ENCODE peak calls at places on chromosomes 3 and 15, in six cellular contexts. A is NT2/D1, L is RWPE2, T is HCT116, G is adipocyte, Z is left ventricle myocardium inferior. C is an unnamed sample. For H3K4me1, the result is how much of the 10 kb centered on the place peaks cover.

GRCh38 chr3:152460936-152461335 is 192.2 kb downstream of the MBNL1 start:
- DNase-seq in A (no peak), L (no peak), T (no peak), G (no peak), Z (no peak), C (peak)

GRCh38 chr3:52213901-52214300 is 11.5 kb downstream of the TLR9 start:
- DNase-seq in A (no peak), L (no peak), T (no peak), G (peak), Z (no peak), C (no peak)

GRCh38 chr3:49914906-49915305 is 11.2 kb upstream of the MST1R start:
- DNase-seq in A (no peak), L (no peak), T (no peak), G (no peak), Z (no peak), C (no peak)

GRCh38 chr3:114404590-114404989 is 110.8 kb downstream of the TIGIT start:
- DNase-seq in A (no peak), L (no peak), T (peak), G (no peak), Z (no peak), C (no peak)

GRCh38 chr3:118213892-118214291 is 820.8 kb downstream of the IGSF11 start:
- DNase-seq in A (no peak), L (no peak), T (no peak), G (no peak), Z (no peak), C (no peak)

GRCh38 chr3:119731545-119732343 is 28.9 kb downstream of the CFAP91 start:
- DNase-seq in A (no peak), L (no peak), T (no peak), G (peak), Z (no peak), C (no peak)

GRCh38 chr15:97903560-97904195 is 56.8 kb upstream of the ARRDC4 start:
- DNase-seq in A (peak), L (no peak), T (no peak), G (no peak), Z (no peak), C (no peak)

GRCh38 chr3:185381321-185381720 is 18.4 kb downstream of the MAP3K13 start:
- DNase-seq in A (no peak), L (no peak), T (no peak), G (no peak), Z (no peak), C (no peak)

GRCh38 chr3:76111808-76112207 is 326.5 kb upstream of the ZNF717 start:
- DNase-seq in A (no peak), L (no peak), T (no peak), G (no peak), Z (no peak), C (no peak)

GRCh38 chr3:193554790-193555189 is at the start of gene ATP13A4:
- DNase-seq in A (no peak), L (no peak), T (no peak), G (no peak), Z (no peak), C (no peak)

GRCh38 chr3:144189044-144189443 is 217.4 kb downstream of the DIPK2A start:
- DNase-seq in A (peak), L (no peak), T (no peak), G (peak), Z (no peak), C (no peak)

GRCh38 chr15:85412956-85413854 is 32.8 kb downstream of the AKAP13 start:
- DNase-seq in A (no peak), L (peak), T (peak), G (peak), Z (peak), C (no peak)

GRCh38 chr3:136343873-136344281 is 93.7 kb downstream of the PCCB start:
- DNase-seq in A (no peak), L (peak), T (no peak), G (peak), Z (peak), C (peak)

GRCh38 chr15:39631357-39631756 is 50.5 kb downstream of the THBS1 start:
- DNase-seq in A (no peak), L (no peak), T (no peak), G (no peak), Z (no peak), C (no peak)

GRCh38 chr3:15339786-15340215 is 7.4 kb upstream of the SH3BP5 start:
- DNase-seq in A (no peak), L (no peak), T (no peak), G (peak), Z (no peak), C (no peak)

GRCh38 chr15:44066211-44066827 is 128.8 kb downstream of the FRMD5 start:
- DNase-seq in A (peak), L (no peak), T (peak), G (peak), Z (no peak), C (peak)

GRCh38 chr15:101296418-101297405 is 1.7 kb upstream of the SNRPA1 start:
- DNase-seq in A (no peak), L (peak), T (no peak), G (peak), Z (no peak), C (no peak)

GRCh38 chr15:52783191-52783829 is 6.8 kb downstream of the ONECUT1 start:
- DNase-seq in A (no peak), L (no peak), T (no peak), G (no peak), Z (no peak), C (no peak)

GRCh38 chr15:41940441-41940857 is 31.9 kb downstream of the EHD4 start:
- DNase-seq in A (no peak), L (no peak), T (peak), G (peak), Z (no peak), C (no peak)

GRCh38 chr3:111863942-111864341 is 4.9 kb downstream of the PHLDB2 start:
- DNase-seq in A (no peak), L (no peak), T (no peak), G (peak), Z (no peak), C (no peak)

GRCh38 chr15:68507447-68507846 is 71.3 kb upstream of the CORO2B start:
- DNase-seq in A (peak), L (no peak), T (no peak), G (no peak), Z (no peak), C (no peak)

GRCh38 chr3:63967675-63968611 is 55.4 kb downstream of the PSMD6 start:
- DNase-seq in A (no peak), L (no peak), T (no peak), G (peak), Z (peak), C (no peak)

GRCh38 chr3:196108075-196108743 is 26.3 kb upstream of the TFRC start:
- DNase-seq in A (peak), L (no peak), T (no peak), G (no peak), Z (no peak), C (no peak)

GRCh38 chr3:188854395-188855149 is 317.2 kb upstream of the TPRG1 start:
- DNase-seq in A (no peak), L (no peak), T (no peak), G (peak), Z (no peak), C (peak)

GRCh38 chr15:76678766-76679165 is 226.4 kb downstream of the SCAPER start:
- DNase-seq in A (no peak), L (no peak), T (no peak), G (peak), Z (no peak), C (no peak)

GRCh38 chr3:23667536-23668429 is 138.0 kb upstream of the UBE2E1 start:
- DNase-seq in A (no peak), L (no peak), T (no peak), G (no peak), Z (no peak), C (no peak)

GRCh38 chr15:68333775-68334470 is 56.4 kb downstream of the FEM1B start:
- DNase-seq in A (no peak), L (no peak), T (no peak), G (peak), Z (peak), C (peak)

GRCh38 chr15:87874896-87875661 is 381.5 kb downstream of the NTRK3 start:
- DNase-seq in A (no peak), L (no peak), T (no peak), G (no peak), Z (peak), C (no peak)

GRCh38 chr3:36744770-36745169 is 19.6 kb downstream of the DCLK3 start:
- DNase-seq in A (no peak), L (no peak), T (no peak), G (no peak), Z (no peak), C (no peak)

GRCh38 chr3:190261740-190262139 is 60.5 kb downstream of the CLDN1 start:
- DNase-seq in A (no peak), L (no peak), T (no peak), G (no peak), Z (no peak), C (no peak)

GRCh38 chr15:38220874-38221273 is 31.8 kb upstream of the SPRED1 start:
- DNase-seq in A (no peak), L (no peak), T (no peak), G (no peak), Z (no peak), C (no peak)

GRCh38 chr15:63517614-63518013 is 13.2 kb downstream of the USP3 start:
- DNase-seq in A (no peak), L (no peak), T (no peak), G (no peak), Z (no peak), C (no peak)
- H3K4me1 ChIP-seq in A (under half), L (half or more), T (under half), G (half or more), Z (half or more), C (under half)

GRCh38 chr3:149198611-149199010 is 23.0 kb downstream of the CP start:
- DNase-seq in A (peak), L (no peak), T (no peak), G (peak), Z (no peak), C (peak)
- H3K4me3 ChIP-seq in A (peak), L (no peak), T (no peak), G (no peak), Z (no peak), C (no peak)

GRCh38 chr3:159844801-159845261 is 143.8 kb upstream of the IL12A start:
- DNase-seq in A (no peak), L (no peak), T (no peak), G (no peak), Z (no peak), C (no peak)
- H3K4me1 ChIP-seq in A (under half), L (half or more), T (under half), G (under half), Z (half or more), C (under half)

DNA sequence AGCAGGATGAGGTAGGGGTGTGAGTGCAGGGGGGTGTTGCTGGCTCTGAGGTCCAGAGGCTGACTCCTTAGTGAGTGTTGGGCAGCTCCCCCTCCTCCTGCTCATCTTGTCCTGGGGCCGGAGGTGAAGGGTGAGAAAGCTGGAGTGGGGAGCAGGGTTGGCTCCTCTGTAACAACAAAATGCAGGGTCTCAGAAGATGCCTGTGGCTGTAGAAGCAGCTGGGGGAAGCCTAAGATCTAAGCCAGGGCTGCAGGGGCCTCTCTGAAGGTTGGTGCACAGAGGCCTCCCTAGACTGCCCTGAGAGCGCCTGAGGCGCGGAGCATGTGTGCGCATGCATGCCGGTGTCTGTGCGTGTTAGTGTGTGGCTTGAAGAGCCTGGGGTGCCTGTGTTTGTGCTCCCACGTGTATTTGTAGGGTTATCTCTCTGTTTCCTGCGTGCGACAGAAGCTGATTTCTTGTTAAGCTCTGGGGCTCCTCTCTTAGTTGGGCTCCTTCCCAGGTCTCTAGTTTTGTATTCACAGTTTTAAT is 5.3 kb upstream of the HDAC11 start:
- DNase-seq in A (no peak), L (no peak), T (no peak), G (no peak), Z (no peak), C (no peak)
- H3K4me3 ChIP-seq in A (no peak), L (no peak), T (no peak), G (no peak), Z (no peak), C (no peak)

DNA sequence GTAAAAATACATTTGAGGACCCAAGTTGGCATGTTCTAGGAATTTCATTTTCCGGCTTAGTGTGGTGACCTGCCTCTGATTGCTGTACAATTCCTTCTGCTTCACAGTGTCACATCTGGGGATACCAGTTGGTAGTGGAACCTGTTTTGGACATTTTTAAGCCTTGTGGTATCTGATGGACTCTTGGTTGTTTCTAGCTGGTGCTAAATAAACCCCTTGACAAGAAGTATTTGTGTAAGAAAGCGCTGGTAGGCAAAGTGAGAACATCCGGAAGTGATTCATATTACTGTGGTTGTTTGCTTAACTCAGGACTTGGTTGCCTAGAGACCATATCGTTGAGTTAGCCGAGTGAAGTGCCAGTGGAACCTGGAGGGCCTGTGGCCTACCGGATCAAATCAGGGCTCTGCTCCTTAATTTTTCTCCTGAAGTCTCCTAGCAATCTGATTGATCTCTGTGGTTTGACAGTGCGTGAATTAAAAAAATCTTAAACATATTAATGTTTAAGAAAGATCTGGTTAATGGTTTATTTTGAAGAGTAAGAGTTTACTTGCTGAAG is 12.8 kb downstream of the IQGAP1 start:
- DNase-seq in A (peak), L (no peak), T (peak), G (peak), Z (peak), C (peak)
- H3K4me1 ChIP-seq in A (under half), L (half or more), T (under half), G (half or more), Z (half or more), C (half or more)

GRCh38 chr3:178849220-178849910 is 222.2 kb downstream of the ZMAT3 start:
- DNase-seq in A (no peak), L (no peak), T (no peak), G (no peak), Z (no peak), C (no peak)
- H3K4me3 ChIP-seq in A (no peak), L (no peak), T (no peak), G (no peak), Z (no peak), C (no peak)

GRCh38 chr3:159856496-159857098 is 132.0 kb upstream of the IL12A start:
- DNase-seq in A (no peak), L (no peak), T (no peak), G (no peak), Z (no peak), C (no peak)
- H3K4me1 ChIP-seq in A (under half), L (half or more), T (under half), G (under half), Z (half or more), C (under half)

DNA sequence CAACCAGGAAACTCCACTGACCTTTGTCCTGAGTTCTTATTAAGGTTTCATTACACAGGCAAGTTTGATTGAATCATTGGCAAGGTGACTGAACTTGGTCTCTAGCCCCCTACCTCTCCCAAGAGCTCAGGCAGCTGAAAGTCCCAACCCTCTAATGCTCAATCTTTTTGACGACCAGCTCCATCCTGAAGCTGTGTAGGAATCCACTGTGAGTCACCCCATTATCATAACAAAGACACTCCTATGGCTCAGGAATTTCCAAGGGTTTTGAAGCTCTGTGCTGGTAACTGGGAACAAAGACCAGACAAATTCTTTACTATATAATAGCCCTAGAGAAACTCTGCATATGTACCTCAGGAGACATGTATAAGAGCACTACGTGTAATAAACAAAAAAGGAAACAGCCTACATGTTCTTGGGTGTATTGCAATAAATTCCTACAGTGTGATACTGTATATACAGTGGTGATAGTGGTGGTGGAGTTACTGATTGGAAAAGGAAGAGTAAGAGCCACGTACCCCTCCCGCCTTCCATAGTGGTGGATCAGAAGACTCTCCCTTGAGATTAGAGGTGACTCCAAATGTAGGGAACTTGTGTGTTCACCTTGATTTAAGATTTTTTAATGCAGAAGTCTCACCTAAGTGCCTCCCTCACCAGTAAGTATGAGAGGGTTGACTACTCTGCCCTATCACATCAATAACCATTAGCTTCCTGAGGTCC is 116.6 kb downstream of the ST8SIA2 start:
- DNase-seq in A (peak), L (no peak), T (no peak), G (no peak), Z (no peak), C (peak)
- H3K4me3 ChIP-seq in A (no peak), L (no peak), T (no peak), G (no peak), Z (no peak), C (no peak)

C was measured in HAP-1.